ENCODE peak calls at places on chromosomes 4 and X, in four cellular contexts. A is endothelial cell of umbilical vein, Y is fibroblast of lung, R is left colon. B is an unnamed sample.

GRCh38 chr4:76538296-76538695 is 103.3 kb downstream of the SHROOM3 start:
- DNase-seq in R (no peak), Y (no peak), A (no peak), B (no peak)

GRCh38 chrX:18702362-18703195 is 4.9 kb upstream of the PPEF1 start:
- DNase-seq in A (peak), Y (peak), R (no peak), B (no peak)

GRCh38 chr4:94032754-94033153 is 174.9 kb upstream of the SMARCAD1 start:
- DNase-seq in Y (peak), A (no peak), R (no peak), B (no peak)

GRCh38 chrX:51487960-51488267 is 8.5 kb downstream of the NUDT11 start:
- DNase-seq in Y (no peak), R (no peak), A (no peak), B (no peak)

GRCh38 chr4:183600189-183600685 is 58.7 kb downstream of the RWDD4 start:
- DNase-seq in Y (no peak), A (peak), R (peak), B (no peak)

GRCh38 chr4:147060171-147060931 is 114.7 kb upstream of the TTC29 start:
- DNase-seq in A (no peak), R (no peak), Y (peak), B (no peak)

GRCh38 chr4:172042714-172043114 is 229.5 kb downstream of the GALNTL6 start:
- DNase-seq in R (no peak), A (peak), Y (peak), B (no peak)

GRCh38 chr4:112910109-112910736 is 139.2 kb upstream of the ANK2 start:
- DNase-seq in A (no peak), Y (peak), R (no peak), B (no peak)

GRCh38 chr4:188551156-188551555 is 411.9 kb downstream of the TRIML1 start:
- DNase-seq in Y (no peak), A (no peak), R (no peak), B (no peak)

GRCh38 chr4:8085491-8086479 is 72.8 kb downstream of the ABLIM2 start:
- DNase-seq in R (no peak), Y (no peak), A (no peak), B (no peak)

GRCh38 chr4:137535718-137536117 is 3.4 kb upstream of the PCDH18 start:
- DNase-seq in R (no peak), A (no peak), Y (no peak), B (no peak)

GRCh38 chrX:102155806-102156179 is at the start of gene BEX5:
- DNase-seq in R (peak), A (peak), Y (no peak), B (peak)

GRCh38 chr4:122819708-122820449 is 6.8 kb upstream of the FGF2 start:
- DNase-seq in R (no peak), A (no peak), Y (peak), B (no peak)

GRCh38 chr4:180057198-180057821 is 2185.9 kb upstream of the TENM3 start:
- DNase-seq in Y (peak), R (no peak), A (no peak), B (no peak)

GRCh38 chr4:100414016-100414790 is 103.6 kb downstream of the EMCN start:
- DNase-seq in A (no peak), R (no peak), Y (peak), B (no peak)

GRCh38 chrX:11470231-11470630 is 177.0 kb downstream of the AMELX start:
- DNase-seq in R (no peak), Y (peak), A (peak), B (no peak)

GRCh38 chrX:9940397-9940796 is 26.8 kb upstream of the CLDN34 start:
- DNase-seq in A (peak), Y (peak), R (no peak), B (no peak)

GRCh38 chrX:100410083-100410590 is at the start of gene PCDH19:
- DNase-seq in A (peak), Y (peak), R (peak), B (peak)

GRCh38 chrX:137031517-137032377 is 2.0 kb downstream of the GPR101 start:
- DNase-seq in R (peak), A (peak), Y (peak), B (peak)

GRCh38 chrX:41823402-41823801 is 99.4 kb downstream of the GPR82 start:
- DNase-seq in Y (peak), A (no peak), R (no peak), B (peak)

GRCh38 chr4:54585321-54586000 is 72.3 kb upstream of the KIT start:
- DNase-seq in A (no peak), R (no peak), Y (peak), B (no peak)

GRCh38 chrX:121244511-121244910 is 197.1 kb downstream of the GLUD2 start:
- DNase-seq in Y (no peak), R (no peak), A (no peak), B (no peak)

GRCh38 chr4:147733614-147734344 is 1.9 kb downstream of the ARHGAP10 start:
- DNase-seq in Y (peak), A (peak), R (peak), B (no peak)